ENCODE peak calls at places on chromosomes 1 and 21, in six cellular contexts. One of them, this sample, is unnamed.

GRCh38 chr1:110673805-110674336 is 869 bp downstream of the KCNA3 start:
- DNase-seq in trophoblast cell: no peak
- DNase-seq in H1: no peak
- DNase-seq in IMR-90: no peak
- DNase-seq in mesenchymal stem cell: no peak
- DNase-seq in neuronal stem cell: no peak
- DNase-seq in this sample: no peak

GRCh38 chr1:231808990-231809389 is 182.4 kb downstream of the DISC1 start:
- DNase-seq in mesenchymal stem cell: peak; percentile 72
- DNase-seq in trophoblast cell: no peak
- DNase-seq in IMR-90: peak; percentile 33
- DNase-seq in neuronal stem cell: no peak
- DNase-seq in H1: no peak
- DNase-seq in this sample: no peak

GRCh38 chr1:41805771-41806471 is 112.8 kb downstream of the HIVEP3 start:
- DNase-seq in H1: no peak
- DNase-seq in mesenchymal stem cell: no peak
- DNase-seq in IMR-90: no peak
- DNase-seq in trophoblast cell: no peak
- DNase-seq in neuronal stem cell: no peak
- DNase-seq in this sample: no peak

GRCh38 chr1:204777591-204777990 is 92.1 kb upstream of the LRRN2 start:
- DNase-seq in H1: no peak
- DNase-seq in IMR-90: no peak
- DNase-seq in trophoblast cell: no peak
- DNase-seq in mesenchymal stem cell: no peak
- DNase-seq in neuronal stem cell: no peak
- DNase-seq in this sample: no peak

GRCh38 chr1:44147582-44147981 is 6.2 kb upstream of the KLF18 start:
- DNase-seq in H1: no peak
- DNase-seq in trophoblast cell: no peak
- DNase-seq in neuronal stem cell: no peak
- DNase-seq in IMR-90: no peak
- DNase-seq in mesenchymal stem cell: no peak
- DNase-seq in this sample: no peak

GRCh38 chr1:56133517-56134472 is 445.6 kb downstream of the PLPP3 start:
- DNase-seq in IMR-90: no peak
- DNase-seq in trophoblast cell: no peak
- DNase-seq in neuronal stem cell: no peak
- DNase-seq in mesenchymal stem cell: no peak
- DNase-seq in H1: no peak
- DNase-seq in this sample: no peak

GRCh38 chr1:30374400-30375070 is 348.9 kb downstream of the MATN1 start:
- DNase-seq in mesenchymal stem cell: no peak
- DNase-seq in IMR-90: no peak
- DNase-seq in H1: no peak
- DNase-seq in neuronal stem cell: no peak
- DNase-seq in trophoblast cell: no peak
- DNase-seq in this sample: no peak

GRCh38 chr1:16151200-16151708 is 4.6 kb downstream of the EPHA2 start:
- DNase-seq in H1: no peak
- DNase-seq in neuronal stem cell: no peak
- DNase-seq in IMR-90: peak; percentile 63
- DNase-seq in mesenchymal stem cell: peak; percentile 69
- DNase-seq in trophoblast cell: no peak
- DNase-seq in this sample: no peak

GRCh38 chr1:89941110-89941770 is 53.7 kb upstream of the ZNF326 start:
- DNase-seq in trophoblast cell: no peak
- DNase-seq in IMR-90: no peak
- DNase-seq in mesenchymal stem cell: no peak
- DNase-seq in neuronal stem cell: no peak
- DNase-seq in H1: no peak
- DNase-seq in this sample: no peak

GRCh38 chr1:202160377-202160940 is at the start of gene PTPN7:
- DNase-seq in H1: no peak
- DNase-seq in IMR-90: no peak
- DNase-seq in neuronal stem cell: no peak
- DNase-seq in mesenchymal stem cell: no peak
- DNase-seq in trophoblast cell: no peak
- DNase-seq in this sample: peak; percentile 28

GRCh38 chr1:28180310-28181305 is 4.1 kb upstream of the PTAFR start:
- DNase-seq in trophoblast cell: no peak
- DNase-seq in mesenchymal stem cell: no peak
- DNase-seq in IMR-90: no peak
- DNase-seq in neuronal stem cell: no peak
- DNase-seq in H1: no peak
- DNase-seq in this sample: no peak

GRCh38 chr21:45864436-45864835 is 117.1 kb upstream of the COL6A1 start:
- DNase-seq in neuronal stem cell: no peak
- DNase-seq in IMR-90: peak; percentile 53
- DNase-seq in mesenchymal stem cell: peak; percentile 28
- DNase-seq in H1: no peak
- DNase-seq in trophoblast cell: no peak
- DNase-seq in this sample: no peak

GRCh38 chr1:228968841-228969606 is 233.7 kb downstream of the RHOU start:
- DNase-seq in H1: no peak
- DNase-seq in neuronal stem cell: peak; percentile 85
- DNase-seq in trophoblast cell: no peak
- DNase-seq in mesenchymal stem cell: no peak
- DNase-seq in IMR-90: no peak
- DNase-seq in this sample: no peak

GRCh38 chr1:9875636-9876000 is 34.5 kb downstream of the CTNNBIP1 start:
- DNase-seq in trophoblast cell: no peak
- DNase-seq in H1: no peak
- DNase-seq in mesenchymal stem cell: no peak
- DNase-seq in neuronal stem cell: no peak
- DNase-seq in IMR-90: no peak
- DNase-seq in this sample: no peak

GRCh38 chr1:95247607-95248006 is 13.6 kb downstream of the RWDD3 start:
- DNase-seq in IMR-90: no peak
- DNase-seq in neuronal stem cell: no peak
- DNase-seq in H1: no peak
- DNase-seq in mesenchymal stem cell: no peak
- DNase-seq in trophoblast cell: no peak
- DNase-seq in this sample: no peak

GRCh38 chr1:8941906-8942305 is 3.8 kb upstream of the CA6 start:
- DNase-seq in mesenchymal stem cell: peak; percentile 65
- DNase-seq in neuronal stem cell: no peak
- DNase-seq in H1: no peak
- DNase-seq in IMR-90: peak; percentile 91
- DNase-seq in trophoblast cell: no peak
- DNase-seq in this sample: no peak

GRCh38 chr21:35378881-35379280 is 329.8 kb upstream of the RUNX1 start:
- DNase-seq in neuronal stem cell: no peak
- DNase-seq in trophoblast cell: no peak
- DNase-seq in H1: no peak
- DNase-seq in IMR-90: no peak
- DNase-seq in mesenchymal stem cell: no peak
- DNase-seq in this sample: no peak

GRCh38 chr21:35373998-35374397 is 324.9 kb upstream of the RUNX1 start:
- DNase-seq in mesenchymal stem cell: no peak
- DNase-seq in IMR-90: no peak
- DNase-seq in H1: no peak
- DNase-seq in trophoblast cell: no peak
- DNase-seq in neuronal stem cell: no peak
- DNase-seq in this sample: no peak

GRCh38 chr21:35376406-35377135 is 327.5 kb upstream of the RUNX1 start:
- DNase-seq in neuronal stem cell: no peak
- DNase-seq in H1: no peak
- DNase-seq in mesenchymal stem cell: peak; percentile 18
- DNase-seq in IMR-90: no peak
- DNase-seq in trophoblast cell: no peak
- DNase-seq in this sample: no peak

GRCh38 chr21:35375115-35375514 is 326.0 kb upstream of the RUNX1 start:
- DNase-seq in H1: no peak
- DNase-seq in mesenchymal stem cell: peak; percentile 68
- DNase-seq in neuronal stem cell: no peak
- DNase-seq in trophoblast cell: peak; percentile 50
- DNase-seq in IMR-90: peak; percentile 82
- DNase-seq in this sample: no peak

DNA sequence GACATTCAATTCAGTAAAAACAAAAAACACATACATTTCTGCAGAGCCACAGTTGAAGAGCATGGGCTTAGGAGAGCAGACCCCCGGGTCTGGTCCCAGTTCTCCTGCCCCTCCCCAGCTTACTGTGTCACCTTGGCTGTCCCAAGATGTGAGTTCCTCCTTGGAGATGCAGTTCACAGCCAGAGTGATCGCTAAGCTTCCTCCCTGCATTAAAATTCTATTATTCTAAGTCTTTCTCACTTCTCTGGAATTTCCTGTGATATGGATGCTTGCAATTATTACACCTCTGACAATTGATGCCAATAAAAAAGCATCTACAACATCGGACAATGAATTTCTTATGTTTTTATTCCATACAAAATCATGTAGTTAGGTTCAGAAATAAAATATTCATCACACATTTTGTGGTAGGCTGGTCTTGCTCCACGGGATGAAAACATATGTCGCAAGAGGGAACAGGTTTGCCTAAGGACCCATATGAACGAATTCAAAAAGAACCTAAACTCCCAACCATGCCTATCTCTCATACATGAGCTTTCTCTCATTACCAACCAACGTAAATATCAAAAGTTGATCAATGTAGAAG is 328.5 kb upstream of the RUNX1 start:
- DNase-seq in neuronal stem cell: no peak
- DNase-seq in trophoblast cell: no peak
- DNase-seq in mesenchymal stem cell: no peak
- DNase-seq in IMR-90: no peak
- DNase-seq in H1: no peak
- DNase-seq in this sample: no peak
- H4K91ac ChIP-seq in neuronal stem cell: no peak overlapping the region
- H4K91ac ChIP-seq in trophoblast cell: no peak overlapping the region
- H4K91ac ChIP-seq in mesenchymal stem cell: no peak overlapping the region
- H4K91ac ChIP-seq in IMR-90: no peak overlapping the region
- H4K91ac ChIP-seq in H1: no peak overlapping the region
- H4K91ac ChIP-seq in this sample: no peak overlapping the region

DNA sequence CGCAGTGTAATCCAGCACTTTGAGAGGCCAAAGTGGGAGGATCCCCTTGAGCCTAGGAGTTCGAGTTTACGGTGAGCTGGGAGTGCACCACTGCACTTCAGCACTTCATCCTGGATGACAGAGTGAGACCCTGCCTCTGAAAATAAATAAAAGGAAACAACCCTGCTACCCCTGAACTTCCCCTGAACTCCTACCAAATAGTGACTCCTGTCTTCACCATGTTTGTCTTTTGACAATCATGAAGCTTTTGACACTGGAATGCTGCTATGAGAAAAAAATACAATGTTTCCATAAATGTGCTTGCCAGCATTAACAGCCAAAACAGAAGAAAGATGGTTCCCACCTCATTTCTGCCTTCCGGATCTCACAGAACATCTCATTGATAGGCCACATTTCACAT is 10.4 kb downstream of the ZBTB8A start:
- DNase-seq in neuronal stem cell: no peak
- DNase-seq in mesenchymal stem cell: no peak
- DNase-seq in H1: no peak
- DNase-seq in IMR-90: no peak
- DNase-seq in trophoblast cell: no peak
- DNase-seq in this sample: no peak
- H4K91ac ChIP-seq in neuronal stem cell: no peak overlapping the region
- H4K91ac ChIP-seq in mesenchymal stem cell: no peak overlapping the region
- H4K91ac ChIP-seq in H1: no peak overlapping the region
- H4K91ac ChIP-seq in IMR-90: no peak overlapping the region
- H4K91ac ChIP-seq in trophoblast cell: no peak overlapping the region
- H4K91ac ChIP-seq in this sample: no peak overlapping the region

GRCh38 chr1:46136711-46137110 is 4.3 kb upstream of the PIK3R3 start:
- DNase-seq in trophoblast cell: no peak
- DNase-seq in IMR-90: no peak
- DNase-seq in neuronal stem cell: no peak
- DNase-seq in mesenchymal stem cell: no peak
- DNase-seq in H1: no peak
- DNase-seq in this sample: no peak

GRCh38 chr1:46133946-46134345 is 1.5 kb upstream of the PIK3R3 start:
- DNase-seq in IMR-90: no peak
- DNase-seq in H1: no peak
- DNase-seq in neuronal stem cell: no peak
- DNase-seq in mesenchymal stem cell: no peak
- DNase-seq in trophoblast cell: no peak
- DNase-seq in this sample: no peak

GRCh38 chr1:46133181-46133658 is 791 bp upstream of the PIK3R3 start:
- DNase-seq in neuronal stem cell: no peak
- DNase-seq in mesenchymal stem cell: no peak
- DNase-seq in trophoblast cell: no peak
- DNase-seq in IMR-90: no peak
- DNase-seq in H1: no peak
- DNase-seq in this sample: no peak

GRCh38 chr1:46132529-46133180 is at the start of gene PIK3R3:
- DNase-seq in H1: peak; percentile 98
- DNase-seq in mesenchymal stem cell: peak; percentile 99
- DNase-seq in IMR-90: peak; percentile 99
- DNase-seq in neuronal stem cell: peak; percentile 100
- DNase-seq in trophoblast cell: peak; percentile 99
- DNase-seq in this sample: peak; percentile 99

DNA sequence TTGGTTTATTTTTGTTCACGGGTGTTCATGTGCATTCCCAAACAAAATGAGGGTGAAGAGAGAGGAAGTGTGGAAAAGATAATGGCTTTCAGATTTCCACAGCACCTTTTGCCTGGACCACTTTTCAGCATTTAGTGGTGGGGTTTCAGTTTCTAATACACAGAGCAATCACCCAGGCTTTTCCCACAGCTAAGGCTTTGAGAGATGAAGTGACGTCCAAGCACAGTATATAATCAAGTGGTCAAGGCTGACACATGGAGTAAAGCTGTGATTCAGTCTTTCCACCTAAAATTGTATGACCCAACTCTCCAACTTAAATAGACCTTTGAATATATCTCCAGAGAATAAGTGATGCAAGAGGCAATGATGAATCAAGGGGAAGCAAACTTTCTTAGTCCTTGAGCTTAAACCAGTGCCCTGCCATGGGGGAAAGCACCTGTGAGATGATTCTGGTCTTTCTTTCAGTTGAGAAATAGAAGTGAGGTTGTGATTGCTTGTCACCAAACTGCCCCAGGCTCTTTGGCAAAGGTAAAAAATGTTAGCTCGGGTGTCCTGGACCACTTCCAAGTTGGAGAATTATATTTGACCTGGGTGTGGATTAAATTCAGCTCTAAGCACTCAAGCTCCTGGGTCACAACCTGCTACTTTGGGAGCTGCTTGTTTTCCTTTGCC is 2.4 kb upstream of the PIK3R3 start:
- DNase-seq in H1: no peak
- DNase-seq in trophoblast cell: no peak
- DNase-seq in neuronal stem cell: no peak
- DNase-seq in mesenchymal stem cell: peak; percentile 97
- DNase-seq in IMR-90: peak; percentile 95
- DNase-seq in this sample: no peak
- H4K91ac ChIP-seq in H1: no peak overlapping the region
- H4K91ac ChIP-seq in trophoblast cell: no peak overlapping the region
- H4K91ac ChIP-seq in neuronal stem cell: no peak overlapping the region
- H4K91ac ChIP-seq in mesenchymal stem cell: no peak overlapping the region
- H4K91ac ChIP-seq in IMR-90: no peak overlapping the region
- H4K91ac ChIP-seq in this sample: no peak overlapping the region

DNA sequence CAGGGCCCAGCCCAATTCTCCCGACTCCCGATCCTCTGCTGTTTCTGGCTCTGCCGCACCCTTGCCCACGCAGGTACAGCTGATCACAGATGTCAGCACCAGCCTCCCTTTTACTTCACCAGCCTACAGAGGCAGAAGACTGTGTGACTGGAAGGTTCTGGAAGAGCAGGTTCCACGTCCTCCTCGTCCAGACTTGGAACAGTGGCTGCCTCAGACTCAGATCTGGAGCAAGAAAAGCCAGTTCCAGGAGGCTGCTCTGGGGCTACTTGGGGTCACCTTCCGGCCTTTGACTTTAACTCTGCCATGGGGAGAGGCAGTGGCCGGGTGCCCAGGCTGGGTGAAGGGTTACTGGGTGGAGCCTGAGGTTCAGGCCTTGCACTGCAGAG is 16.1 kb upstream of the KLHDC7A start:
- DNase-seq in trophoblast cell: no peak
- DNase-seq in mesenchymal stem cell: no peak
- DNase-seq in H1: no peak
- DNase-seq in neuronal stem cell: no peak
- DNase-seq in IMR-90: no peak
- DNase-seq in this sample: no peak
- H4K91ac ChIP-seq in trophoblast cell: no peak overlapping the region
- H4K91ac ChIP-seq in mesenchymal stem cell: no peak overlapping the region
- H4K91ac ChIP-seq in H1: no peak overlapping the region
- H4K91ac ChIP-seq in neuronal stem cell: no peak overlapping the region
- H4K91ac ChIP-seq in IMR-90: no peak overlapping the region
- H4K91ac ChIP-seq in this sample: no peak overlapping the region